ENCODE peak calls at places on chromosomes 2 and 18, in eight cellular contexts. M is KG1; K is endothelial cell of umbilical vein; B is left lung; T is fibroblast of villous mesenchyme; L is left ventricle myocardium inferior; V is stimulated activated CD4-positive, alpha-beta T cell treated with anti-CD3 and anti-CD28 coated beads, Interleukin-4, amount 100 ng/mL, for 4 hours; C is iris pigment epithelial cell. I is an unnamed sample.

GRCh38 chr2:3679616-3680393 is 21.8 kb downstream of the ALLC start:
- DNase-seq in C (no peak), L (no peak), K (no peak), B (no peak), T (no peak), M (no peak), V (no peak), I (no peak)

GRCh38 chr18:24678113-24678512 is 217.7 kb downstream of the HRH4 start:
- DNase-seq in B (no peak), T (no peak), M (no peak), K (no peak), L (no peak), C (no peak), V (no peak), I (no peak)

GRCh38 chr2:11822746-11823411 is 76.4 kb downstream of the LPIN1 start:
- DNase-seq in M (no peak), L (no peak), B (no peak), K (no peak), T (peak; percentile 87), C (peak; percentile 96), V (no peak), I (no peak)

GRCh38 chr2:235201796-235202195 is 250.0 kb downstream of the SH3BP4 start:
- DNase-seq in B (no peak), V (no peak), T (no peak), M (no peak), K (no peak), C (peak; percentile 6), L (no peak), I (no peak)

GRCh38 chr18:5571592-5571991 is 27.8 kb upstream of the EPB41L3 start:
- DNase-seq in K (no peak), L (no peak), B (no peak), T (no peak), C (no peak), V (no peak), M (no peak), I (no peak)

GRCh38 chr2:86650188-86650587 is 26.5 kb upstream of the RNF103 start:
- DNase-seq in L (no peak), C (no peak), B (no peak), M (no peak), V (no peak), K (no peak), T (no peak), I (no peak)

GRCh38 chr2:3780477-3781402 is 77.4 kb downstream of the DCDC2C start:
- DNase-seq in V (peak; percentile 32), T (peak; percentile 52), B (peak; percentile 47), C (peak; percentile 82), K (peak; percentile 51), M (peak; percentile 71), L (peak; percentile 48), I (no peak)

GRCh38 chr2:73759904-73760303 is 20.0 kb downstream of the DUSP11 start:
- DNase-seq in M (no peak), B (no peak), L (no peak), T (peak; percentile 20), V (no peak), C (peak; percentile 50), K (no peak), I (no peak)

GRCh38 chr2:218999881-219000568 is 6.8 kb upstream of the CRYBA2 start:
- DNase-seq in B (no peak), T (no peak), V (no peak), M (no peak), L (no peak), K (no peak), C (no peak), I (no peak)

GRCh38 chr18:30623401-30624065 is 419.0 kb downstream of the DSC3 start:
- DNase-seq in K (no peak), T (no peak), M (no peak), L (no peak), B (no peak), C (peak; percentile 10), V (no peak), I (no peak)

GRCh38 chr2:74374509-74375205 is 5.5 kb downstream of the DCTN1 start:
- DNase-seq in C (peak; percentile 88), B (peak; percentile 49), V (no peak), M (no peak), T (peak; percentile 76), K (peak; percentile 19), L (peak; percentile 78), I (no peak)

GRCh38 chr18:76602169-76602568 is 107.1 kb upstream of the ZNF516 start:
- DNase-seq in K (no peak), B (no peak), V (no peak), M (no peak), T (peak; percentile 25), L (no peak), C (no peak), I (no peak)